ENCODE peak calls at places on chromosome 1, in nine cellular contexts. A is T-helper 1 cell; G is hippocampal formation; O is EL; R is mesendoderm; T is central memory CD4-positive, alpha-beta T cell; I is DMS 273 treated with DMSO at 0.1 percent for 48 hours; Y is renal cortical epithelial cell; N is amniotic epithelial cell. L is an unnamed sample.

GRCh38 chr1:163035791-163036249 is 33.3 kb upstream of the RGS4 start:
- DNase-seq in I (no peak), O (peak; percentile 96), G (no peak), Y (peak; percentile 98), T (no peak), A (no peak), N (peak; percentile 94), R (peak; percentile 29), L (peak; percentile 55)

GRCh38 chr1:216221260-216221700 is 202.0 kb downstream of the USH2A start:
- DNase-seq in N (peak; percentile 67), T (no peak), Y (peak; percentile 80), G (peak; percentile 48), I (peak; percentile 71), R (peak; percentile 86), O (peak; percentile 83), A (no peak), L (peak; percentile 64)

GRCh38 chr1:175591083-175591743 is 152.2 kb downstream of the TNR start:
- DNase-seq in N (no peak), R (peak; percentile 28), Y (no peak), I (no peak), G (no peak), O (no peak), A (no peak), T (no peak), L (peak; percentile 63)

GRCh38 chr1:183566026-183566425 is 24.2 kb downstream of the NCF2 start:
- DNase-seq in O (no peak), R (no peak), I (no peak), Y (no peak), A (no peak), N (no peak), G (no peak), T (no peak), L (no peak)

GRCh38 chr1:171817511-171818265 is 23.6 kb upstream of the DNM3 start:
- DNase-seq in I (no peak), N (peak; percentile 74), T (no peak), O (peak; percentile 82), A (no peak), Y (peak; percentile 94), G (no peak), R (peak; percentile 86), L (peak; percentile 47)

GRCh38 chr1:245177071-245177900 is 22.5 kb downstream of the KIF26B start:
- DNase-seq in A (no peak), T (no peak), R (no peak), G (no peak), N (no peak), Y (peak; percentile 44), I (no peak), O (no peak), L (no peak)

GRCh38 chr1:85611856-85612255 is 31.3 kb downstream of the CCN1 start:
- DNase-seq in O (peak; percentile 100), A (no peak), T (no peak), R (peak; percentile 74), Y (peak; percentile 98), I (no peak), G (no peak), N (peak; percentile 100), L (no peak)

GRCh38 chr1:197441990-197442389 is 173.9 kb downstream of the CRB1 start:
- DNase-seq in N (peak; percentile 91), R (peak; percentile 37), A (no peak), T (no peak), Y (peak; percentile 6), O (peak; percentile 18), I (no peak), G (no peak), L (no peak)

GRCh38 chr1:155051777-155052398 is 772 bp downstream of the ADAM15 start:
- DNase-seq in I (no peak), T (peak; percentile 30), Y (no peak), N (no peak), O (peak; percentile 54), A (no peak), G (peak; percentile 45), R (no peak), L (peak; percentile 69)

GRCh38 chr1:53111073-53111556 is 31.3 kb downstream of the SLC1A7 start:
- DNase-seq in I (no peak), Y (no peak), T (no peak), A (no peak), O (no peak), G (no peak), R (no peak), N (peak; percentile 76), L (no peak)

GRCh38 chr1:186957339-186957738 is 128.6 kb downstream of the PLA2G4A start:
- DNase-seq in G (no peak), Y (no peak), O (no peak), T (no peak), A (no peak), N (peak; percentile 6), I (no peak), R (no peak), L (no peak)

GRCh38 chr1:226405411-226405988 is 2.4 kb downstream of the PARP1 start:
- DNase-seq in A (no peak), O (no peak), I (no peak), G (no peak), N (no peak), T (no peak), R (peak; percentile 66), Y (no peak), L (no peak)

GRCh38 chr1:203037509-203038190 is 11.4 kb downstream of the PPFIA4 start:
- DNase-seq in G (no peak), T (no peak), A (no peak), Y (no peak), O (no peak), N (no peak), I (no peak), R (no peak), L (no peak)